ENCODE peak calls at places on chromosomes 4 and X, in five cellular contexts. One of them, this sample, is unnamed.

GRCh38 chrX:100924370-100924769 is 4.3 kb downstream of the XKRX start:
- DNase-seq in PC-3: no peak
- DNase-seq in mammary epithelial cell: no peak
- DNase-seq in IMR-90: no peak
- DNase-seq in mesenchymal stem cell: no peak
- DNase-seq in this sample: no peak

GRCh38 chr4:173289351-173289725 is 44.8 kb downstream of the HMGB2 start:
- DNase-seq in mesenchymal stem cell: peak; percentile 13
- DNase-seq in mammary epithelial cell: no peak
- DNase-seq in PC-3: no peak
- DNase-seq in IMR-90: peak; percentile 16
- DNase-seq in this sample: peak; percentile 35

GRCh38 chr4:107693132-107693531 is 26.9 kb downstream of the PAPSS1 start:
- DNase-seq in PC-3: no peak
- DNase-seq in mammary epithelial cell: no peak
- DNase-seq in IMR-90: no peak
- DNase-seq in mesenchymal stem cell: no peak
- DNase-seq in this sample: no peak

GRCh38 chrX:56219702-56220101 is 12.5 kb upstream of the KLF8 start:
- DNase-seq in PC-3: peak; percentile 22
- DNase-seq in IMR-90: no peak
- DNase-seq in mesenchymal stem cell: no peak
- DNase-seq in mammary epithelial cell: no peak
- DNase-seq in this sample: no peak

GRCh38 chr4:25903905-25904747 is 9.9 kb upstream of the SMIM20 start:
- DNase-seq in mesenchymal stem cell: no peak
- DNase-seq in mammary epithelial cell: no peak
- DNase-seq in IMR-90: no peak
- DNase-seq in PC-3: no peak
- DNase-seq in this sample: no peak

GRCh38 chrX:15576019-15576418 is 24.7 kb downstream of the ACE2 start:
- DNase-seq in IMR-90: peak; percentile 23
- DNase-seq in mammary epithelial cell: no peak
- DNase-seq in PC-3: peak; percentile 32
- DNase-seq in mesenchymal stem cell: peak; percentile 32
- DNase-seq in this sample: peak; percentile 13

GRCh38 chr4:81445196-81445595 is 26.5 kb downstream of the RASGEF1B start:
- DNase-seq in IMR-90: peak; percentile 23
- DNase-seq in PC-3: no peak
- DNase-seq in mammary epithelial cell: no peak
- DNase-seq in mesenchymal stem cell: no peak
- DNase-seq in this sample: no peak

GRCh38 chr4:35918491-35918977 is 325.8 kb downstream of the ARAP2 start:
- DNase-seq in IMR-90: no peak
- DNase-seq in mammary epithelial cell: no peak
- DNase-seq in mesenchymal stem cell: no peak
- DNase-seq in PC-3: no peak
- DNase-seq in this sample: no peak

GRCh38 chr4:86685401-86685800 is 91.3 kb downstream of the PTPN13 start:
- DNase-seq in mammary epithelial cell: peak; percentile 38
- DNase-seq in mesenchymal stem cell: peak; percentile 45
- DNase-seq in PC-3: peak; percentile 44
- DNase-seq in IMR-90: peak; percentile 12
- DNase-seq in this sample: peak; percentile 5

DNA sequence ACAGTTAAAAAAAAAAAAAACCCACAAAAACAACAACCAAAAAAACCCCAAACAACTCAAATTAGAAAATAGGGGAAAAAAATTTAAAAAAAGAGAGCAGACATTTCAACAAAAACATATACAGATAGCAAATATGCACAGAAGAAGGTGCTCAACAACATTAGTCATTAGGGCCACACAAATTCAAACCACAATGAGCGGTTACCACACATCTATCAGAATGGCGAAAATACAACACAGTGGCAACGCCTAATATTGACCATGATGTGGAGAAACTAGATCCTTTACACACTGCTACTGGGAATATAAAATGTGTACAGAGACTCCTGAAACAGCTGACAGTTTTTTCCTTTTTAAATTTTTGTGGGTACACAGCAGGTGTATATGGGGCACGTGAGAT is 19.4 kb downstream of the LYAR start:
- DNase-seq in mammary epithelial cell: peak; percentile 47
- DNase-seq in mesenchymal stem cell: no peak
- DNase-seq in PC-3: peak; percentile 26
- DNase-seq in IMR-90: no peak
- DNase-seq in this sample: peak; percentile 31
- H3K4me1 ChIP-seq in mammary epithelial cell: peaks cover 11% of the 10 kb centered on the region
- H3K4me1 ChIP-seq in mesenchymal stem cell: no peaks in the 10 kb centered on the region
- H3K4me1 ChIP-seq in PC-3: peaks cover 10% of the 10 kb centered on the region
- H3K4me1 ChIP-seq in IMR-90: no peaks in the 10 kb centered on the region
- H3K4me1 ChIP-seq in this sample: peaks cover 9% of the 10 kb centered on the region

GRCh38 chr4:18664051-18664450 is 642.5 kb upstream of the LCORL start:
- DNase-seq in PC-3: no peak
- DNase-seq in IMR-90: no peak
- DNase-seq in mammary epithelial cell: no peak
- DNase-seq in mesenchymal stem cell: no peak
- DNase-seq in this sample: no peak
- H3K4me2 ChIP-seq in PC-3: no peak overlapping the region
- H3K4me2 ChIP-seq in IMR-90: no peak overlapping the region
- H3K4me2 ChIP-seq in mammary epithelial cell: no peak overlapping the region
- H3K4me2 ChIP-seq in mesenchymal stem cell: no peak overlapping the region
- H3K4me2 ChIP-seq in this sample: no peak overlapping the region

DNA sequence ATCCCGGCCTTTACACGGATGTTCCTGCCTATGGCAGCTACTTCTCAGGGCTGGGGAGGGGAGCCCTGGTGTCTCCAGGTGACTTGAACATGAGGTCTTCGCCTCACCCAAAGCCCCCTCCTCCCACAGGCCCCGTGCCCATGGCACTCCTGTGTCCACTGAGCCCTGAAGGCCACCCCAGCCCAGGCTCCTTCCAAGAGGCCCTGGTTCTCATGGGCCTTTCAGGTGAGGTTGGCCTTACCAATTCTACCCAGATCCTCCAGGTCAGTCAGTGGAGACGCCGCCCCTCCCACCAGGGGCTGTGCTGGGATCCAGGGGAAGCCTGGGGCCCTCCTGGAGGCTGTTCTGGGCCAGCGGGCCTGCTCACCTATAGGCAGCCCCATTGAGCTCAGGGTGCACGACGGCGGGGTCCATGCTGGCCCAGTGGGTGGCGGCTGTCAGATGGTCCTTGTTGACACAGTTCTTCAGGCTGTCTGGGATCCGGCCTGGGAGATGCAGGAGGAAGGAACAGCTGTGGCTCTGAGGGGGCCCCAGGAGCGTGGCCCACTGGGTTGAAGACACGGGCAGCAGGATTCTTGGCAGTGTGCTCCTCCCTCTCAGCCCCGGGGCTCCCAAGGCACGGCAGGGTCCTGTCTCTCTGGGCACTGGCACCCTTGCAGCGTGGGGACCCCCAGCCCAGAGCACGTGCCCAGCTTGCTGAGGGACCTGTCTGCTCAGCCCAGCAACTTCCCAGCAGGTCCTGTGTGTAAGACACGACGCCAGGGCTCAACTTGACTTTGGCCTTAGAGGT is 36.2 kb downstream of the CTBP1 start:
- DNase-seq in mammary epithelial cell: no peak
- DNase-seq in PC-3: no peak
- DNase-seq in IMR-90: no peak
- DNase-seq in mesenchymal stem cell: no peak
- DNase-seq in this sample: no peak
- H3K4me1 ChIP-seq in mammary epithelial cell: no peaks in the 10 kb centered on the region
- H3K4me1 ChIP-seq in PC-3: no peaks in the 10 kb centered on the region
- H3K4me1 ChIP-seq in IMR-90: peaks cover 30% of the 10 kb centered on the region
- H3K4me1 ChIP-seq in mesenchymal stem cell: peaks cover 51% of the 10 kb centered on the region
- H3K4me1 ChIP-seq in this sample: peaks cover 17% of the 10 kb centered on the region

GRCh38 chr4:53011176-53011575 is 149.1 kb downstream of the RASL11B start:
- DNase-seq in PC-3: no peak
- DNase-seq in IMR-90: no peak
- DNase-seq in mesenchymal stem cell: no peak
- DNase-seq in mammary epithelial cell: no peak
- DNase-seq in this sample: no peak
- H3K4me2 ChIP-seq in PC-3: no peak overlapping the region
- H3K4me2 ChIP-seq in IMR-90: no peak overlapping the region
- H3K4me2 ChIP-seq in mesenchymal stem cell: no peak overlapping the region
- H3K4me2 ChIP-seq in mammary epithelial cell: no peak overlapping the region
- H3K4me2 ChIP-seq in this sample: no peak overlapping the region

GRCh38 chr4:20992002-20992401 is 291.7 kb downstream of the PACRGL start:
- DNase-seq in IMR-90: no peak
- DNase-seq in mesenchymal stem cell: no peak
- DNase-seq in PC-3: no peak
- DNase-seq in mammary epithelial cell: peak; percentile 6
- DNase-seq in this sample: no peak
- H3K4me1 ChIP-seq in IMR-90: no peaks in the 10 kb centered on the region
- H3K4me1 ChIP-seq in mesenchymal stem cell: no peaks in the 10 kb centered on the region
- H3K4me1 ChIP-seq in PC-3: no peaks in the 10 kb centered on the region
- H3K4me1 ChIP-seq in mammary epithelial cell: peaks cover 5% of the 10 kb centered on the region
- H3K4me1 ChIP-seq in this sample: no peaks in the 10 kb centered on the region

GRCh38 chr4:102454278-102454677 is 46.9 kb upstream of the NFKB1 start:
- DNase-seq in mammary epithelial cell: no peak
- DNase-seq in IMR-90: no peak
- DNase-seq in PC-3: no peak
- DNase-seq in mesenchymal stem cell: no peak
- DNase-seq in this sample: no peak
- H3K4me2 ChIP-seq in mammary epithelial cell: no peak overlapping the region
- H3K4me2 ChIP-seq in IMR-90: no peak overlapping the region
- H3K4me2 ChIP-seq in PC-3: no peak overlapping the region
- H3K4me2 ChIP-seq in mesenchymal stem cell: no peak overlapping the region
- H3K4me2 ChIP-seq in this sample: no peak overlapping the region

This sample was measured in astrocyte.